ENCODE peak calls at places on chromosomes 11 and 22, in nine cellular contexts. Q is HCT116, G is GM12891, B is stomach, X is vagina, J is sigmoid colon, V is K562, Y is upper lobe of left lung, E is Panc1. F is an unnamed sample.

GRCh38 chr11:116123739-116124138 is 619.5 kb upstream of the CADM1 start:
- DNase-seq in Q (no peak), G (no peak), B (no peak), X (peak; percentile 70), J (no peak), V (no peak), Y (no peak), E (no peak), F (no peak)

GRCh38 chr11:57802411-57802810 is 40.8 kb downstream of the CTNND1 start:
- DNase-seq in Q (no peak), G (no peak), B (no peak), X (no peak), J (no peak), V (no peak), Y (no peak), E (no peak), F (no peak)

GRCh38 chr22:43231724-43232034 is 44.7 kb upstream of the TTLL12 start:
- DNase-seq in Q (no peak), G (no peak), B (no peak), X (no peak), J (no peak), V (no peak), Y (peak; percentile 66), E (no peak), F (no peak)

GRCh38 chr22:45844009-45844408 is 133.0 kb downstream of the WNT7B start:
- DNase-seq in Q (no peak), G (no peak), B (no peak), X (no peak), J (no peak), V (no peak), Y (no peak), E (no peak), F (no peak)

GRCh38 chr11:57203359-57203758 is 21.6 kb downstream of the LRRC55 start:
- DNase-seq in Q (no peak), G (no peak), B (peak; percentile 33), X (no peak), J (peak; percentile 90), V (no peak), Y (no peak), E (no peak), F (peak; percentile 66)

GRCh38 chr11:128632151-128632791 is 44.9 kb upstream of the ETS1 start:
- DNase-seq in Q (peak; percentile 19), G (no peak), B (no peak), X (peak; percentile 86), J (no peak), V (no peak), Y (no peak), E (peak; percentile 46), F (peak; percentile 67)

GRCh38 chr11:75280770-75281468 is 40.3 kb downstream of the TPBGL start:
- DNase-seq in Q (no peak), G (no peak), B (no peak), X (no peak), J (peak; percentile 65), V (no peak), Y (no peak), E (no peak), F (no peak)

GRCh38 chr11:103947566-103947919 is 88.9 kb upstream of the DDI1 start:
- DNase-seq in Q (no peak), G (no peak), B (no peak), X (no peak), J (no peak), V (no peak), Y (no peak), E (no peak), F (no peak)

GRCh38 chr11:62508336-62509058 is 38.1 kb downstream of the AHNAK start:
- DNase-seq in Q (peak; percentile 39), G (no peak), B (peak; percentile 78), X (no peak), J (peak; percentile 96), V (peak; percentile 72), Y (peak; percentile 81), E (peak; percentile 27), F (peak; percentile 65)

GRCh38 chr11:119416606-119417580 is 6.1 kb downstream of the THY1 start:
- DNase-seq in Q (no peak), G (no peak), B (no peak), X (no peak), J (peak; percentile 56), V (no peak), Y (no peak), E (no peak), F (no peak)

GRCh38 chr22:17423616-17424015 is 54.4 kb downstream of the CECR2 start:
- DNase-seq in Q (no peak), G (no peak), B (no peak), X (no peak), J (no peak), V (no peak), Y (no peak), E (no peak), F (no peak)

GRCh38 chr22:38924197-38924952 is 33.0 kb upstream of the APOBEC3A start:
- DNase-seq in Q (peak; percentile 80), G (no peak), B (peak; percentile 94), X (no peak), J (peak; percentile 89), V (peak; percentile 20), Y (no peak), E (peak; percentile 55), F (no peak)

GRCh38 chr11:63938481-63939350 is at the start of gene NAA40:
- DNase-seq in Q (peak; percentile 96), G (peak; percentile 98), B (peak; percentile 95), X (no peak), J (peak; percentile 92), V (peak; percentile 97), Y (peak; percentile 98), E (peak; percentile 76), F (peak; percentile 99)
- TF ChIP-seq POLR2AphosphoS5 in Q (peak; percentile 72), G (peak; percentile 42), B (peak; percentile 86), X (no peak), J (peak; percentile 30), V (no peak), Y (peak; percentile 36), E (peak; percentile 81), F (peak; percentile 48)

GRCh38 chr22:20615533-20616450 is 108.4 kb downstream of the MED15 start:
- DNase-seq in Q (no peak), G (no peak), B (no peak), X (no peak), J (no peak), V (no peak), Y (no peak), E (no peak), F (no peak)
- TF ChIP-seq POLR2AphosphoS5 in Q (no peak), G (no peak), B (no peak), X (no peak), J (no peak), V (no peak), Y (no peak), E (no peak), F (no peak)

GRCh38 chr11:11843233-11843632 is 1.5 kb downstream of the USP47 start:
- DNase-seq in Q (no peak), G (no peak), B (no peak), X (no peak), J (no peak), V (peak; percentile 69), Y (no peak), E (no peak), F (no peak)

GRCh38 chr11:11842426-11843008 is 745 bp downstream of the USP47 start:
- DNase-seq in Q (peak; percentile 53), G (peak; percentile 21), B (peak; percentile 62), X (peak; percentile 88), J (peak; percentile 80), V (peak; percentile 82), Y (no peak), E (no peak), F (peak; percentile 54)

GRCh38 chr11:11843642-11844041 is 1.9 kb downstream of the USP47 start:
- DNase-seq in Q (no peak), G (no peak), B (no peak), X (no peak), J (no peak), V (no peak), Y (no peak), E (no peak), F (peak; percentile 8)

GRCh38 chr11:11841121-11841604 is 609 bp upstream of the USP47 start:
- DNase-seq in Q (peak; percentile 16), G (no peak), B (peak; percentile 33), X (no peak), J (peak; percentile 75), V (peak; percentile 73), Y (peak; percentile 86), E (no peak), F (no peak)

GRCh38 chr11:11841605-11842425 is at the start of gene USP47:
- DNase-seq in Q (peak; percentile 76), G (peak; percentile 59), B (peak; percentile 92), X (peak; percentile 90), J (peak; percentile 93), V (peak; percentile 92), Y (peak; percentile 97), E (no peak), F (peak; percentile 89)
- TF ChIP-seq POLR2AphosphoS5 in Q (peak; percentile 89), G (no peak), B (peak; percentile 86), X (peak; percentile 66), J (peak; percentile 95), V (peak; percentile 83), Y (peak; percentile 86), E (peak; percentile 88), F (peak; percentile 88)

GRCh38 chr11:2298795-2299747 is 2.6 kb downstream of the C11orf21 start:
- DNase-seq in Q (no peak), G (no peak), B (peak; percentile 48), X (peak; percentile 70), J (no peak), V (peak; percentile 65), Y (peak; percentile 65), E (no peak), F (peak; percentile 62)

GRCh38 chr11:2297623-2298030 is 4.1 kb downstream of the C11orf21 start:
- DNase-seq in Q (no peak), G (no peak), B (no peak), X (no peak), J (no peak), V (no peak), Y (no peak), E (no peak), F (no peak)

GRCh38 chr11:2295971-2296912 is 5.5 kb downstream of the C11orf21 start:
- DNase-seq in Q (no peak), G (no peak), B (no peak), X (peak; percentile 70), J (peak; percentile 28), V (no peak), Y (no peak), E (no peak), F (no peak)

GRCh38 chr11:2298131-2298794 is 3.5 kb downstream of the C11orf21 start:
- DNase-seq in Q (no peak), G (no peak), B (no peak), X (peak; percentile 52), J (peak; percentile 37), V (no peak), Y (peak; percentile 54), E (no peak), F (no peak)

DNA sequence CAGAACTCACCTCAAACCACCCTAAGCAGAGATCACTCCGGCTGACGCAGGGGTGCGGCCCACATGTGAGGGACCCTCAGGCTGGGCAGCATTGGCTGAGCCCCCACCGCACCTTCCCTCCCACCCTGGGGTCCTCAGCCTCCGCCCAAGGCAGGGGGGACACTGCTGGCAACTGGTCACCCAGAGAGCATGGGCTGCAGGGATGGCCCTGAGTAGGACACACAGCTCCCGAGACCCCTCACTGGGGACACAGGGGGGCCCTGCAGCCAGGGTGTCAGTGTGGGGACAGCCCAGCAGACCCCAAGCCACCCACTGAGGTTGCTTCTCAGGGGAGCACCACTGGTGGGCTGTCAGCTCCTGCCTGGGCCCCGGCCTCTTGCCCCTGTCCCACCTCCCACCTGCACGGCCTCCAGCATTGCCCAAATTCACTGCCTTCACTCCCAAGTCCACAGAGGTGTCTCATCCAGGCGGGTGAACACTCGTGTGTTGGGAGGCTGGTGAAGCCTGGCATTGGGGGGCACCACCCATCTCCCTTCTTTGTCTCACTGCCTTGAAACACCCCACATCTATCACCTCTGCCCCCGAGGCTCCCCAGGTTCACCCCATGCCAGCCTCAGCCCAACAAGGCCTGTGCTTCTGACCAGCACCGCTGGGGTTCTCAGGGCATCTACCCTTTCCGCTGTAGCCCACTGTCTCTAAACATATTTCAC is 4.7 kb downstream of the C11orf21 start:
- DNase-seq in Q (no peak), G (no peak), B (peak; percentile 21), X (peak; percentile 71), J (peak; percentile 62), V (no peak), Y (peak; percentile 63), E (no peak), F (no peak)
- TF ChIP-seq POLR2AphosphoS5 in Q (no peak), G (no peak), B (no peak), X (no peak), J (no peak), V (no peak), Y (no peak), E (no peak), F (no peak)